ENCODE peak calls at places on chromosomes 12 and 14, in four cellular contexts. U is aorta, I is mammary epithelial cell, Q is NCI-H2171. K is an unnamed sample.

GRCh38 chr12:51818567-51819300 is 29.8 kb downstream of the FIGNL2 start:
- DNase-seq in U (no peak), I (no peak), Q (no peak), K (peak; percentile 22)

GRCh38 chr12:25323774-25324086 is 73.0 kb upstream of the KRAS start:
- DNase-seq in U (no peak), I (no peak), Q (no peak), K (no peak)

GRCh38 chr12:95336387-95337067 is 118.9 kb downstream of the VEZT start:
- DNase-seq in U (peak; percentile 71), I (peak; percentile 61), Q (peak; percentile 83), K (peak; percentile 92)

GRCh38 chr14:79254069-79254775 is 957.1 kb downstream of the DIO2 start:
- DNase-seq in U (no peak), I (no peak), Q (no peak), K (no peak)

GRCh38 chr14:74596747-74597456 is 15.1 kb downstream of the LTBP2 start:
- DNase-seq in U (no peak), I (no peak), Q (no peak), K (peak; percentile 70)

GRCh38 chr12:6828671-6829531 is 694 bp downstream of the P3H3 start:
- DNase-seq in U (peak; percentile 70), I (no peak), Q (peak; percentile 89), K (no peak)

GRCh38 chr14:31834616-31835015 is 242.5 kb upstream of the ARHGAP5 start:
- DNase-seq in U (no peak), I (peak; percentile 10), Q (no peak), K (no peak)

GRCh38 chr14:41607119-41607785 is 576 bp downstream of the LRFN5 start:
- DNase-seq in U (no peak), I (peak; percentile 16), Q (peak; percentile 51), K (no peak)

GRCh38 chr12:11897923-11898322 is 172.8 kb upstream of the BCL2L14 start:
- DNase-seq in U (no peak), I (no peak), Q (no peak), K (no peak)

GRCh38 chr14:60064491-60065072 is 27.1 kb upstream of the PCNX4 start:
- DNase-seq in U (no peak), I (peak; percentile 6), Q (no peak), K (no peak)

GRCh38 chr12:42761601-42762350 is 172.2 kb upstream of the PRICKLE1 start:
- DNase-seq in U (no peak), I (no peak), Q (no peak), K (no peak)

GRCh38 chr14:75213172-75213571 is 36.8 kb upstream of the TMED10 start:
- DNase-seq in U (no peak), I (no peak), Q (no peak), K (no peak)

GRCh38 chr14:95835331-95835730 is 41.3 kb upstream of the TUNAR start:
- DNase-seq in U (no peak), I (no peak), Q (no peak), K (no peak)

GRCh38 chr12:25813843-25814242 is 144.6 kb upstream of the RASSF8 start:
- DNase-seq in U (no peak), I (no peak), Q (no peak), K (no peak)

GRCh38 chr12:99121476-99121965 is 476.4 kb downstream of the APAF1 start:
- DNase-seq in U (no peak), I (no peak), Q (no peak), K (no peak)

GRCh38 chr14:52051251-52051650 is 17.6 kb downstream of the NID2 start:
- DNase-seq in U (no peak), I (no peak), Q (no peak), K (no peak)

GRCh38 chr12:52175411-52176350 is 16.1 kb downstream of the KRT80 start:
- DNase-seq in U (no peak), I (peak; percentile 78), Q (peak; percentile 75), K (no peak)

GRCh38 chr12:67721216-67721615 is 72.7 kb downstream of the DYRK2 start:
- DNase-seq in U (no peak), I (no peak), Q (no peak), K (no peak)

GRCh38 chr12:41485203-41485602 is 297.1 kb downstream of the PDZRN4 start:
- DNase-seq in U (no peak), I (peak; percentile 9), Q (no peak), K (no peak)

GRCh38 chr12:78181544-78182162 is 351.0 kb downstream of the NAV3 start:
- DNase-seq in U (no peak), I (peak; percentile 15), Q (peak; percentile 61), K (no peak)

GRCh38 chr12:120364487-120364886 is 4.5 kb downstream of the MSI1 start:
- DNase-seq in U (no peak), I (no peak), Q (no peak), K (no peak)

GRCh38 chr14:61430066-61430757 is 108.8 kb downstream of the PRKCH start:
- DNase-seq in U (no peak), I (no peak), Q (no peak), K (no peak)

GRCh38 chr12:124898200-124898950 is 16.1 kb downstream of the UBC start:
- DNase-seq in U (peak; percentile 61), I (peak; percentile 45), Q (peak; percentile 39), K (no peak)

GRCh38 chr12:12716151-12716844 is 870 bp upstream of the CDKN1B start:
- DNase-seq in U (no peak), I (peak; percentile 59), Q (no peak), K (no peak)

GRCh38 chr12:43723134-43723533 is 35.5 kb downstream of the PUS7L start:
- DNase-seq in U (no peak), I (no peak), Q (no peak), K (no peak)

GRCh38 chr14:38405851-38406630 is 150.1 kb upstream of the CLEC14A start:
- DNase-seq in U (no peak), I (no peak), Q (peak; percentile 32), K (no peak)

GRCh38 chr14:53109688-53110041 is 43.5 kb downstream of the DDHD1 start:
- DNase-seq in U (no peak), I (no peak), Q (no peak), K (no peak)

GRCh38 chr14:64736271-64737131 is 32.3 kb downstream of the PLEKHG3 start:
- DNase-seq in U (no peak), I (no peak), Q (no peak), K (no peak)

GRCh38 chr12:117076410-117077372 is 22.5 kb downstream of the TESC start:
- DNase-seq in U (peak; percentile 23), I (no peak), Q (no peak), K (no peak)

GRCh38 chr12:46259713-46260112 is 9.1 kb downstream of the SLC38A1 start:
- DNase-seq in U (no peak), I (no peak), Q (no peak), K (no peak)

GRCh38 chr12:123890536-123890902 is 82.1 kb downstream of the CCDC92 start:
- DNase-seq in U (no peak), I (no peak), Q (no peak), K (no peak)

GRCh38 chr12:52351196-52352059 is 15.9 kb downstream of the KRT85 start:
- DNase-seq in U (peak; percentile 51), I (no peak), Q (no peak), K (no peak)